ENCODE peak calls at places on chromosomes 12 and 14, in nine cellular contexts. G is GM12878; P is cardiac fibroblast; Y is activated naive CD4-positive, alpha-beta T cell treated with anti-CD3 and anti-CD28 coated beads for 36 hours; Z is hippocampal formation; E is PC-9; F is H9; H is heart left ventricle; T is T-cell. S is an unnamed sample.

GRCh38 chr12:29216266-29216665 is 67.2 kb downstream of the FAR2 start:
- DNase-seq in E (no peak), F (no peak), H (no peak), Z (no peak), G (no peak), P (no peak), T (no peak), Y (no peak), S (no peak)

GRCh38 chr14:70619708-70620107 is 19.3 kb upstream of the MED6 start:
- DNase-seq in H (no peak), T (no peak), F (no peak), P (no peak), G (no peak), Y (no peak), Z (no peak), E (no peak), S (no peak)

GRCh38 chr12:114700392-114701103 is 16.6 kb upstream of the TBX3 start:
- DNase-seq in Z (no peak), P (no peak), Y (no peak), H (no peak), F (peak; percentile 45), T (no peak), E (no peak), G (no peak), S (peak; percentile 59)

GRCh38 chr12:52873832-52874572 is 25.2 kb upstream of the KRT78 start:
- DNase-seq in H (peak; percentile 91), Z (no peak), P (peak; percentile 94), Y (peak; percentile 71), T (peak; percentile 26), G (no peak), E (peak; percentile 94), F (peak; percentile 68), S (peak; percentile 92)

GRCh38 chr14:34482463-34482862 is 20.4 kb upstream of the SPTSSA start:
- DNase-seq in Z (no peak), P (no peak), T (no peak), H (no peak), E (no peak), Y (no peak), G (no peak), F (no peak), S (no peak)

GRCh38 chr14:74401504-74402241 is 24.3 kb downstream of the SYNDIG1L start:
- DNase-seq in H (peak; percentile 45), E (peak; percentile 70), T (peak; percentile 63), P (no peak), G (peak; percentile 45), F (peak; percentile 85), Z (no peak), Y (peak; percentile 83), S (peak; percentile 41)

GRCh38 chr14:94485944-94486841 is 10.2 kb upstream of the SERPINA9 start:
- DNase-seq in P (peak; percentile 59), Y (peak; percentile 52), G (no peak), T (peak; percentile 25), F (peak; percentile 93), H (peak; percentile 52), E (peak; percentile 6), Z (peak; percentile 39), S (peak; percentile 42)

GRCh38 chr12:70831538-70831937 is 89.0 kb downstream of the PTPRR start:
- DNase-seq in E (no peak), P (peak; percentile 21), G (no peak), H (no peak), F (no peak), T (no peak), Z (no peak), Y (no peak), S (no peak)

GRCh38 chr12:54935235-54935951 is 49.2 kb downstream of the TESPA1 start:
- DNase-seq in P (peak; percentile 86), H (no peak), Y (peak; percentile 69), F (no peak), T (peak; percentile 10), E (peak; percentile 16), G (peak; percentile 60), Z (no peak), S (no peak)

GRCh38 chr12:3170423-3171194 is 93.4 kb downstream of the TSPAN9 start:
- DNase-seq in Y (no peak), P (peak; percentile 81), G (no peak), T (no peak), E (peak; percentile 41), Z (no peak), H (no peak), F (no peak), S (no peak)

GRCh38 chr14:50013198-50013918 is 103.0 kb downstream of the VCPKMT start:
- DNase-seq in Y (peak; percentile 25), F (no peak), G (no peak), H (no peak), E (peak; percentile 66), Z (no peak), P (no peak), T (no peak), S (no peak)

GRCh38 chr12:753401-754237 is 1.2 kb downstream of the WNK1 start:
- DNase-seq in G (no peak), F (peak; percentile 50), P (peak; percentile 30), H (peak; percentile 61), E (peak; percentile 46), Y (peak; percentile 62), Z (peak; percentile 49), T (peak; percentile 53), S (peak; percentile 64)

S was measured in thyroid gland.